ENCODE peak calls at places on chromosome 19, in seven cellular contexts. X, H, K, U, P, V and A are unnamed samples.

GRCh38 chr19:3358919-3359849 is 7.2 kb upstream of the NFIC start:
- DNase-seq in U (peak; percentile 56), X (peak; percentile 40), H (no peak), K (peak; percentile 28), V (no peak), P (peak; percentile 65), A (peak; percentile 59)

GRCh38 chr19:15358918-15359317 is 20.7 kb downstream of the AKAP8 start:
- DNase-seq in P (no peak), V (no peak), K (no peak), U (no peak), H (no peak), X (no peak), A (no peak)

GRCh38 chr19:45041125-45041524 is 2.3 kb downstream of the CLASRP start:
- DNase-seq in K (no peak), P (no peak), U (no peak), H (no peak), X (no peak), V (no peak), A (no peak)

GRCh38 chr19:49339364-49340068 is 4.3 kb downstream of the CD37 start:
- DNase-seq in K (no peak), H (peak; percentile 68), U (peak; percentile 65), V (peak; percentile 89), X (peak; percentile 82), P (peak; percentile 88), A (no peak)

GRCh38 chr19:44570984-44571684 is 41.7 kb upstream of the CEACAM20 start:
- DNase-seq in P (peak; percentile 36), H (no peak), K (peak; percentile 72), X (peak; percentile 84), V (peak; percentile 70), U (peak; percentile 74), A (no peak)

GRCh38 chr19:16660763-16661479 is at the start of gene TMEM38A:
- DNase-seq in H (no peak), V (peak; percentile 4), X (no peak), P (peak; percentile 26), K (peak; percentile 57), U (peak; percentile 68), A (peak; percentile 54)

GRCh38 chr19:16216744-16217670 is 19.3 kb downstream of the AP1M1 start:
- DNase-seq in V (no peak), P (no peak), X (no peak), K (no peak), H (no peak), U (no peak), A (peak; percentile 37)

GRCh38 chr19:30333291-30334065 is 38.7 kb upstream of the ZNF536 start:
- DNase-seq in X (no peak), H (no peak), V (no peak), P (no peak), K (no peak), U (no peak), A (no peak)

GRCh38 chr19:3224346-3225325 is at the start of gene CELF5:
- DNase-seq in K (peak; percentile 60), V (peak; percentile 67), X (no peak), P (no peak), U (peak; percentile 79), H (no peak), A (peak; percentile 50)

GRCh38 chr19:19672816-19673215 is 4.2 kb downstream of the ZNF101 start:
- DNase-seq in P (no peak), H (no peak), U (no peak), V (no peak), K (no peak), X (no peak), A (no peak)

GRCh38 chr19:41408256-41408655 is 10.6 kb downstream of the BCKDHA start:
- DNase-seq in H (no peak), K (peak; percentile 47), V (no peak), X (no peak), P (no peak), U (no peak), A (no peak)

GRCh38 chr19:18456974-18457373 is 19.0 kb upstream of the ISYNA1 start:
- DNase-seq in U (no peak), H (no peak), X (no peak), V (no peak), P (peak; percentile 63), K (no peak), A (no peak)

GRCh38 chr19:45528744-45529453 is 21.6 kb downstream of the VASP start:
- DNase-seq in K (no peak), U (peak; percentile 33), H (no peak), X (peak; percentile 27), P (no peak), V (no peak), A (no peak)

GRCh38 chr19:50486823-50487515 is 10.3 kb upstream of the GARIN5A start:
- DNase-seq in U (peak; percentile 60), X (peak; percentile 65), P (no peak), V (no peak), H (no peak), K (peak; percentile 60), A (peak; percentile 29)

GRCh38 chr19:13129384-13129783 is 11.3 kb downstream of the NACC1 start:
- DNase-seq in P (no peak), K (no peak), V (no peak), U (no peak), X (no peak), H (no peak), A (no peak)

DNA sequence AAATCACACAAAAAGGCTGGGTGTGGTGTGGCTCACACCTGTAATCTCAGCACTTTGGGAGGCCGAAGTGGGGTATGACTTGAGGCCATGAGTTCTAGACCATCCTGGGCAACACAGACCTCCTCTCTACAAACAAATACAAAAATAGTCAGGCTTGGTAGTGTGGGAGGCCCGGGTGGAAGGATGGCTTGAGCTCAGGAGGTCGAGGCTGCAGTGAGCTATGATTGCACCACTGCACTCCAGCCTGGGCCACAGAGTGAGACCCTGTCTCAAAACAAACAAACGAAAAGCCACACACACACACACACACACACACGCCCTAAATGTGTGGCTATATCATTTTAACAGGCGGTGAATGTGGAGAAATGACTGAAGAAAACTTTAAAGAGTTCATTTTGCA is 904 bp upstream of the ZNF557 start:
- DNase-seq in P (no peak), X (no peak), V (no peak), K (no peak), H (no peak), U (no peak), A (no peak)
- H3K4me3 ChIP-seq in P (peak overlapping the region; percentile 91), X (no peak overlapping the region), V (peak overlapping the region; percentile 71), K (peak overlapping the region; percentile 94), H (peak overlapping the region; percentile 74), U (peak overlapping the region; percentile 3), A (peak overlapping the region; percentile 37)

GRCh38 chr19:51702103-51702753 is 9.1 kb downstream of the SPACA6 start:
- DNase-seq in P (peak; percentile 84), V (no peak), K (peak; percentile 45), H (no peak), U (peak; percentile 47), X (peak; percentile 62), A (peak; percentile 18)
- H3K4me3 ChIP-seq in P (no peak overlapping the region), V (peak overlapping the region; percentile 41), K (no peak overlapping the region), H (no peak overlapping the region), U (no peak overlapping the region), X (no peak overlapping the region), A (no peak overlapping the region)

GRCh38 chr19:42467437-42467760 is 24.7 kb upstream of the CXCL17 start:
- DNase-seq in P (no peak), X (peak; percentile 43), U (no peak), K (no peak), V (no peak), H (no peak), A (no peak)

GRCh38 chr19:42468273-42468796 is 25.6 kb upstream of the CXCL17 start:
- DNase-seq in P (no peak), X (peak; percentile 93), H (no peak), V (no peak), U (no peak), K (no peak), A (no peak)

GRCh38 chr19:42466521-42467436 is 24.0 kb upstream of the CXCL17 start:
- DNase-seq in U (no peak), H (no peak), V (no peak), X (no peak), P (no peak), K (peak; percentile 79), A (no peak)

GRCh38 chr19:42469311-42470239 is 26.8 kb upstream of the CXCL17 start:
- DNase-seq in U (no peak), X (peak; percentile 27), P (no peak), V (no peak), H (no peak), K (peak; percentile 69), A (no peak)

GRCh38 chr19:42465827-42466280 is 23.1 kb upstream of the CXCL17 start:
- DNase-seq in H (no peak), K (peak; percentile 90), P (no peak), U (no peak), X (no peak), V (no peak), A (no peak)
- H3K4me3 ChIP-seq in H (no peak overlapping the region), K (peak overlapping the region; percentile 41), P (no peak overlapping the region), U (no peak overlapping the region), X (no peak overlapping the region), V (no peak overlapping the region), A (no peak overlapping the region)

DNA sequence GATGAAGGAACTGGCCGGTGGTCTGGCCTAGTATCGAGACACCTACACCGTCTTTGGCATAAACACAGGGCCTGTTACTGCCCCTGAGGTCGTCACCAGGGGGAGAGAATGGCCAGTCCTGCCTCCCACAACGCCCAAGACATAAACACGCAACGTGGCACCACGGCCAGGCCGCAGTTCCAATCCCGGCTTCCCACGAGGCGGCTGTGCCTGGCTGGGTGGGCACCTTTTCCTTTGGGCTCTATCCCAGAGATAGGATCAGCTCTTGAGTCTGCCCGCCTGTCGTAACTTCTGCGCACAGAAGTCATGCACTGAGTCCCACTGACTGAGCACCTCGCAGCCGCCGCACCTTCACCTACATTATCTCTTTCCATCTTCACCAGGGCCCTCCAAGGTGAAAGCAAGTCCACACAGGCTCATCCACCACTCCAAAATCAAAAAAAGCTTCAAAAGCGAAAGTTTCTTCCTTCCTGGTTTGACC is 1.1 kb downstream of the MIER2 start:
- DNase-seq in H (no peak), K (peak; percentile 27), V (no peak), P (no peak), X (no peak), U (no peak), A (no peak)
- H3K4me3 ChIP-seq in H (peak overlapping the region; percentile 96), K (peak overlapping the region; percentile 95), V (peak overlapping the region; percentile 91), P (peak overlapping the region; percentile 92), X (peak overlapping the region; percentile 73), U (peak overlapping the region; percentile 73), A (peak overlapping the region; percentile 80)

GRCh38 chr19:1857648-1858326 is 5.6 kb downstream of the KLF16 start:
- DNase-seq in U (no peak), V (no peak), P (no peak), K (no peak), X (no peak), H (no peak), A (no peak)
- H3K4me3 ChIP-seq in U (peak overlapping the region; percentile 62), V (no peak overlapping the region), P (peak overlapping the region; percentile 30), K (peak overlapping the region; percentile 68), X (no peak overlapping the region), H (peak overlapping the region; percentile 62), A (no peak overlapping the region)